ENCODE peak calls at places on chromosomes 5 and 9, in four cellular contexts. Q is T1000, Y is foreskin melanocyte, J is brain microvascular endothelial cell. D is an unnamed sample.

GRCh38 chr9:69961834-69962233 is 81.8 kb upstream of the MAMDC2 start:
- DNase-seq in Q (no peak), Y (no peak), J (no peak), D (peak; percentile 52)

GRCh38 chr9:121292801-121293241 is 24.9 kb downstream of the GSN start:
- DNase-seq in Q (no peak), Y (peak; percentile 82), J (no peak), D (no peak)

GRCh38 chr9:110099236-110099741 is 108.7 kb downstream of the C9orf152 start:
- DNase-seq in Q (peak; percentile 27), Y (no peak), J (peak; percentile 39), D (peak; percentile 93)

GRCh38 chr5:143026380-143026779 is 256.2 kb downstream of the ARHGAP26 start:
- DNase-seq in Q (no peak), Y (no peak), J (no peak), D (no peak)

GRCh38 chr9:121316378-121316777 is 48.4 kb downstream of the GSN start:
- DNase-seq in Q (no peak), Y (no peak), J (no peak), D (no peak)

GRCh38 chr5:17882760-17883488 is 248.7 kb downstream of the TAF11L14 start:
- DNase-seq in Q (no peak), Y (no peak), J (no peak), D (no peak)

GRCh38 chr9:97982719-97983523 is at the start of gene ANP32B:
- DNase-seq in Q (peak; percentile 85), Y (peak; percentile 81), J (peak; percentile 79), D (peak; percentile 98)

GRCh38 chr9:127388856-127389238 is 8.1 kb upstream of the SLC2A8 start:
- DNase-seq in Q (no peak), Y (peak; percentile 11), J (no peak), D (no peak)

D was measured in GM23248.